ENCODE peak calls at places on chromosomes 16 and 17, in ten cellular contexts. X, K, C, L, O, S, Q, H, T and B are unnamed samples.

GRCh38 chr17:83199500-83200201 is 120.2 kb downstream of the METRNL start:
- DNase-seq in C (peak), Q (no peak), H (no peak), X (no peak), T (no peak), L (no peak), O (no peak), S (no peak), K (peak), B (no peak)

GRCh38 chr17:39094607-39095308 is 56.7 kb downstream of the PLXDC1 start:
- DNase-seq in X (no peak), T (no peak), K (no peak), L (no peak), C (peak), S (peak), Q (peak), O (no peak), H (no peak), B (peak)

GRCh38 chr17:17061516-17061915 is 19.3 kb downstream of the MPRIP start:
- DNase-seq in Q (no peak), K (no peak), C (no peak), L (no peak), O (no peak), S (no peak), T (no peak), X (no peak), H (no peak), B (no peak)

GRCh38 chr17:27217631-27218030 is 76.3 kb upstream of the WSB1 start:
- DNase-seq in C (no peak), S (no peak), H (no peak), T (no peak), Q (no peak), L (no peak), X (no peak), O (no peak), K (peak), B (peak)

GRCh38 chr16:50067290-50067853 is 1.6 kb downstream of the HEATR3 start:
- DNase-seq in S (no peak), Q (no peak), O (peak), L (peak), C (no peak), T (peak), H (peak), K (peak), X (no peak), B (peak)

GRCh38 chr17:47694018-47694817 is at the start of gene TBKBP1:
- DNase-seq in O (peak), H (peak), X (no peak), S (peak), C (no peak), Q (peak), T (peak), L (peak), K (peak), B (peak)

GRCh38 chr16:15482068-15482747 is 47.8 kb downstream of the BMERB1 start:
- DNase-seq in C (no peak), Q (no peak), L (no peak), K (no peak), H (peak), O (peak), S (no peak), X (no peak), T (peak), B (no peak)

GRCh38 chr17:43818966-43819365 is 14.0 kb downstream of the MPP3 start:
- DNase-seq in T (no peak), C (no peak), X (no peak), H (no peak), K (no peak), Q (no peak), L (no peak), O (no peak), S (no peak), B (no peak)

GRCh38 chr17:64306850-64307463 is 43.9 kb upstream of the TEX2 start:
- DNase-seq in C (peak), X (peak), H (peak), O (peak), Q (peak), T (peak), L (peak), K (peak), S (peak), B (peak)

GRCh38 chr17:45436161-45436560 is 3.5 kb upstream of the ARHGAP27 start:
- DNase-seq in S (no peak), Q (no peak), L (no peak), X (no peak), H (no peak), O (peak), C (no peak), K (no peak), T (no peak), B (no peak)

GRCh38 chr17:44930667-44931066 is 15.4 kb upstream of the GFAP start:
- DNase-seq in X (no peak), T (no peak), H (no peak), K (no peak), Q (no peak), O (no peak), C (no peak), L (no peak), S (no peak), B (no peak)

GRCh38 chr17:77481476-77482374 is 341.0 kb downstream of the SEC14L1 start:
- DNase-seq in S (no peak), K (no peak), L (no peak), H (no peak), O (no peak), Q (no peak), X (no peak), T (no peak), C (no peak), B (no peak)

GRCh38 chr17:4748687-4749086 is 9.0 kb upstream of the CXCL16 start:
- DNase-seq in C (no peak), T (no peak), S (no peak), X (no peak), L (no peak), H (no peak), K (no peak), Q (no peak), O (no peak), B (no peak)

GRCh38 chr17:81418710-81419332 is 23.6 kb downstream of the BAHCC1 start:
- DNase-seq in T (no peak), K (no peak), L (no peak), X (no peak), C (no peak), Q (no peak), O (no peak), S (no peak), H (no peak), B (no peak)

GRCh38 chr16:67279296-67280089 is at the start of gene PLEKHG4:
- DNase-seq in Q (peak), T (no peak), K (peak), H (no peak), O (peak), S (peak), C (peak), L (peak), X (peak), B (peak)

GRCh38 chr16:51095890-51096626 is 55.0 kb downstream of the SALL1 start:
- DNase-seq in Q (no peak), X (no peak), H (no peak), S (no peak), O (no peak), T (no peak), L (no peak), K (no peak), C (no peak), B (no peak)

GRCh38 chr16:10178079-10178478 is 4.1 kb downstream of the GRIN2A start:
- DNase-seq in O (peak), K (no peak), T (peak), S (no peak), Q (no peak), H (no peak), C (no peak), X (no peak), L (no peak), B (no peak)

GRCh38 chr17:45246861-45247428 is 14.9 kb downstream of the SPATA32 start:
- DNase-seq in S (no peak), K (peak), L (peak), H (no peak), C (no peak), X (no peak), O (peak), Q (no peak), T (peak), B (peak)

GRCh38 chr17:47649972-47650524 is 329 bp downstream of the KPNB1 start:
- DNase-seq in K (peak), X (peak), S (peak), H (no peak), L (no peak), Q (no peak), C (no peak), T (no peak), O (peak), B (peak)

GRCh38 chr17:58028591-58028990 is 21.5 kb upstream of the SRSF1 start:
- DNase-seq in Q (no peak), O (no peak), H (no peak), L (no peak), C (no peak), K (no peak), T (no peak), X (no peak), S (no peak), B (no peak)

GRCh38 chr17:36923814-36924221 is 13.5 kb upstream of the LHX1 start:
- DNase-seq in O (no peak), T (no peak), X (no peak), S (no peak), K (no peak), L (no peak), H (no peak), C (no peak), Q (no peak), B (no peak)

GRCh38 chr16:80526418-80527061 is 14.3 kb upstream of the DYNLRB2 start:
- DNase-seq in O (peak), S (peak), C (no peak), Q (peak), X (peak), T (peak), K (peak), H (peak), L (peak), B (peak)

GRCh38 chr17:29483503-29483902 is 83.3 kb downstream of the ABHD15 start:
- DNase-seq in K (no peak), C (no peak), X (no peak), L (no peak), S (no peak), Q (no peak), O (no peak), H (no peak), T (peak), B (no peak)

GRCh38 chr16:78504391-78504945 is 405.0 kb downstream of the WWOX start:
- DNase-seq in H (no peak), T (no peak), L (no peak), C (no peak), S (no peak), O (no peak), K (no peak), Q (no peak), X (no peak), B (no peak)

GRCh38 chr16:71628810-71629209 is 2.8 kb downstream of the MARVELD3 start:
- DNase-seq in S (no peak), L (no peak), H (peak), C (no peak), X (no peak), K (no peak), T (peak), Q (no peak), O (peak), B (no peak)

GRCh38 chr17:78355045-78355641 is 4.7 kb downstream of the SOCS3 start:
- DNase-seq in H (no peak), Q (no peak), T (no peak), K (no peak), C (no peak), L (no peak), X (no peak), S (peak), O (no peak), B (peak)

GRCh38 chr17:57953703-57954420 is 1.4 kb downstream of the CUEDC1 start:
- DNase-seq in L (no peak), T (no peak), S (no peak), C (no peak), Q (no peak), X (no peak), O (no peak), K (no peak), H (no peak), B (no peak)